ENCODE peak calls at places on chromosomes 16 and 17, in nine cellular contexts. One of them, this sample, is unnamed.
A peak's percentile ranks its signal among the peaks of the same experiment; 100 is the strongest.

GRCh38 chr17:82781894-82782274 is 30.0 kb downstream of the TBCD start:
- DNase-seq in transverse colon: peak; percentile 88
- DNase-seq in spleen: peak; percentile 97
- DNase-seq in K562: peak; percentile 74
- DNase-seq in endothelial cell of umbilical vein: peak; percentile 75
- DNase-seq in HCT116: peak; percentile 36
- DNase-seq in GM23338: peak; percentile 82
- DNase-seq in HL-60: peak; percentile 53
- DNase-seq in stomach: peak; percentile 89
- DNase-seq in this sample: peak; percentile 86

GRCh38 chr16:50202926-50203624 is 50.0 kb downstream of the TENT4B start:
- DNase-seq in transverse colon: no peak
- DNase-seq in spleen: no peak
- DNase-seq in K562: no peak
- DNase-seq in endothelial cell of umbilical vein: peak; percentile 88
- DNase-seq in HCT116: peak; percentile 62
- DNase-seq in GM23338: no peak
- DNase-seq in HL-60: no peak
- DNase-seq in stomach: no peak
- DNase-seq in this sample: no peak

GRCh38 chr17:14123579-14124278 is 54.4 kb downstream of the COX10 start:
- DNase-seq in transverse colon: no peak
- DNase-seq in spleen: no peak
- DNase-seq in K562: no peak
- DNase-seq in endothelial cell of umbilical vein: no peak
- DNase-seq in HCT116: no peak
- DNase-seq in GM23338: no peak
- DNase-seq in HL-60: no peak
- DNase-seq in stomach: no peak
- DNase-seq in this sample: no peak

GRCh38 chr16:24577167-24577566 is 37.8 kb downstream of the RBBP6 start:
- DNase-seq in transverse colon: no peak
- DNase-seq in spleen: no peak
- DNase-seq in K562: no peak
- DNase-seq in endothelial cell of umbilical vein: peak; percentile 94
- DNase-seq in HCT116: no peak
- DNase-seq in GM23338: no peak
- DNase-seq in HL-60: no peak
- DNase-seq in stomach: no peak
- DNase-seq in this sample: no peak

GRCh38 chr17:27455914-27456680 is at the start of gene KSR1:
- DNase-seq in transverse colon: peak; percentile 89
- DNase-seq in spleen: peak; percentile 97
- DNase-seq in K562: peak; percentile 94
- DNase-seq in endothelial cell of umbilical vein: peak; percentile 78
- DNase-seq in HCT116: peak; percentile 22
- DNase-seq in GM23338: peak; percentile 96
- DNase-seq in HL-60: peak; percentile 56
- DNase-seq in stomach: peak; percentile 89
- DNase-seq in this sample: peak; percentile 75

GRCh38 chr16:79598341-79599181 is 2.0 kb downstream of the MAF start:
- DNase-seq in transverse colon: peak; percentile 41
- DNase-seq in spleen: peak; percentile 82
- DNase-seq in K562: no peak
- DNase-seq in endothelial cell of umbilical vein: no peak
- DNase-seq in HCT116: no peak
- DNase-seq in GM23338: peak; percentile 71
- DNase-seq in HL-60: no peak
- DNase-seq in stomach: peak; percentile 62
- DNase-seq in this sample: peak; percentile 38

GRCh38 chr17:16477255-16477654 is 14.7 kb downstream of the LRRC75A start:
- DNase-seq in transverse colon: peak; percentile 37
- DNase-seq in spleen: no peak
- DNase-seq in K562: no peak
- DNase-seq in endothelial cell of umbilical vein: peak; percentile 84
- DNase-seq in HCT116: peak; percentile 29
- DNase-seq in GM23338: no peak
- DNase-seq in HL-60: no peak
- DNase-seq in stomach: no peak
- DNase-seq in this sample: no peak

GRCh38 chr17:50806141-50806643 is 29.2 kb upstream of the WFIKKN2 start:
- DNase-seq in transverse colon: no peak
- DNase-seq in spleen: no peak
- DNase-seq in K562: no peak
- DNase-seq in endothelial cell of umbilical vein: no peak
- DNase-seq in HCT116: no peak
- DNase-seq in GM23338: peak; percentile 73
- DNase-seq in HL-60: no peak
- DNase-seq in stomach: peak; percentile 44
- DNase-seq in this sample: no peak

GRCh38 chr17:74123350-74123749 is 80.1 kb upstream of the RPL38 start:
- DNase-seq in transverse colon: no peak
- DNase-seq in spleen: no peak
- DNase-seq in K562: peak; percentile 15
- DNase-seq in endothelial cell of umbilical vein: no peak
- DNase-seq in HCT116: no peak
- DNase-seq in GM23338: no peak
- DNase-seq in HL-60: no peak
- DNase-seq in stomach: no peak
- DNase-seq in this sample: no peak

GRCh38 chr17:80007009-80007752 is 28.5 kb downstream of the TBC1D16 start:
- DNase-seq in transverse colon: no peak
- DNase-seq in spleen: no peak
- DNase-seq in K562: no peak
- DNase-seq in endothelial cell of umbilical vein: no peak
- DNase-seq in HCT116: no peak
- DNase-seq in GM23338: no peak
- DNase-seq in HL-60: no peak
- DNase-seq in stomach: no peak
- DNase-seq in this sample: no peak

GRCh38 chr17:12113156-12113555 is 92.5 kb downstream of the MAP2K4 start:
- DNase-seq in transverse colon: no peak
- DNase-seq in spleen: no peak
- DNase-seq in K562: no peak
- DNase-seq in endothelial cell of umbilical vein: no peak
- DNase-seq in HCT116: no peak
- DNase-seq in GM23338: no peak
- DNase-seq in HL-60: no peak
- DNase-seq in stomach: no peak
- DNase-seq in this sample: no peak

GRCh38 chr16:79838860-79839259 is 238.3 kb upstream of the MAF start:
- DNase-seq in transverse colon: no peak
- DNase-seq in spleen: no peak
- DNase-seq in K562: no peak
- DNase-seq in endothelial cell of umbilical vein: no peak
- DNase-seq in HCT116: no peak
- DNase-seq in GM23338: no peak
- DNase-seq in HL-60: no peak
- DNase-seq in stomach: no peak
- DNase-seq in this sample: no peak

GRCh38 chr16:4358831-4359561 is 7.9 kb upstream of the PAM16 start:
- DNase-seq in transverse colon: peak; percentile 59
- DNase-seq in spleen: peak; percentile 91
- DNase-seq in K562: peak; percentile 79
- DNase-seq in endothelial cell of umbilical vein: no peak
- DNase-seq in HCT116: no peak
- DNase-seq in GM23338: peak; percentile 88
- DNase-seq in HL-60: no peak
- DNase-seq in stomach: peak; percentile 76
- DNase-seq in this sample: no peak

GRCh38 chr16:81449241-81449640 is 4.6 kb downstream of the CMIP start:
- DNase-seq in transverse colon: no peak
- DNase-seq in spleen: no peak
- DNase-seq in K562: no peak
- DNase-seq in endothelial cell of umbilical vein: no peak
- DNase-seq in HCT116: no peak
- DNase-seq in GM23338: no peak
- DNase-seq in HL-60: no peak
- DNase-seq in stomach: no peak
- DNase-seq in this sample: no peak

GRCh38 chr16:81453091-81453728 is 8.6 kb downstream of the CMIP start:
- DNase-seq in transverse colon: no peak
- DNase-seq in spleen: no peak
- DNase-seq in K562: no peak
- DNase-seq in endothelial cell of umbilical vein: no peak
- DNase-seq in HCT116: no peak
- DNase-seq in GM23338: no peak
- DNase-seq in HL-60: no peak
- DNase-seq in stomach: no peak
- DNase-seq in this sample: no peak

GRCh38 chr16:81449899-81450608 is 5.4 kb downstream of the CMIP start:
- DNase-seq in transverse colon: no peak
- DNase-seq in spleen: no peak
- DNase-seq in K562: no peak
- DNase-seq in endothelial cell of umbilical vein: no peak
- DNase-seq in HCT116: no peak
- DNase-seq in GM23338: no peak
- DNase-seq in HL-60: no peak
- DNase-seq in stomach: no peak
- DNase-seq in this sample: no peak

GRCh38 chr16:81451753-81452680 is 7.4 kb downstream of the CMIP start:
- DNase-seq in transverse colon: peak; percentile 69
- DNase-seq in spleen: no peak
- DNase-seq in K562: no peak
- DNase-seq in endothelial cell of umbilical vein: no peak
- DNase-seq in HCT116: no peak
- DNase-seq in GM23338: peak; percentile 43
- DNase-seq in HL-60: no peak
- DNase-seq in stomach: no peak
- DNase-seq in this sample: no peak

GRCh38 chr16:81450783-81451491 is 6.3 kb downstream of the CMIP start:
- DNase-seq in transverse colon: no peak
- DNase-seq in spleen: no peak
- DNase-seq in K562: no peak
- DNase-seq in endothelial cell of umbilical vein: no peak
- DNase-seq in HCT116: no peak
- DNase-seq in GM23338: no peak
- DNase-seq in HL-60: no peak
- DNase-seq in stomach: no peak
- DNase-seq in this sample: no peak
- H3K27ac ChIP-seq in transverse colon: peak overlapping the region; percentile 94
- H3K27ac ChIP-seq in spleen: no peak overlapping the region
- H3K27ac ChIP-seq in K562: peak overlapping the region; percentile 80
- H3K27ac ChIP-seq in endothelial cell of umbilical vein: no peak overlapping the region
- H3K27ac ChIP-seq in HCT116: no peak overlapping the region
- H3K27ac ChIP-seq in GM23338: peak overlapping the region; percentile 63
- H3K27ac ChIP-seq in HL-60: peak overlapping the region; percentile 65
- H3K27ac ChIP-seq in stomach: no peak overlapping the region
- H3K27ac ChIP-seq in this sample: no peak overlapping the region

DNA sequence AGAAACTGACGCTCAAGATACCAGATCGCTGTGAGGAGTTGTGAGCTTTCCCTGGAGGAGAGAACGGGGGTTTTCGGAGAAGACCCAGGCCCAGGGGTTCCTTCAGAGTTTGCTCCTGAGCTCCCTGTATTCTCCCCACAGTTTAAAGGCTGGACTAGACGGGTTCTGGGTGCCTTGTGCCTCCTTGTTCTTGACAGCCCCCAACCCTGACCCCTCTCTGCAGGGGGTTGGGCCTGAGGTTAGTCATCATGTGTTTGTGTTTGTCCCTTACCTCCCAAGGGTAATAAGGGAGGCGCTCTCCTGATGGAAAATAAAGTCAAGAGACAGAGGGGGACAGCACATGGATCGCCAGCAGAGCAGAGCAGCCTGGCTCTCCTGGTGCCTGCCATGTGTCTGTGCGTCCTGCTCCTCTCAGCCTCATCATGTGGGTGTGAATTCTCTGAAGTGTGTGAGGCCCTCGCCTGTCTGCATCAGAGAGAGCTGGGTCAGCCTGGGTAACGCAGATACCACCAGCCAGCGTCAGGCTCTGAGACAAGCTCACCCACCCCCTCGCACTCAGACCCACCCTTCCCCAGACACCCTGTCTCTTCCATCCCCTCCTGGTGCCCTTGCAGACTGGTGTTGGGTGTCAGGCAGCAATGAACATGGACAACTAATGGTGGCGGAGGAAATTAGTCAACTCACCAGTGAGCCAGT is 8.8 kb downstream of the HEXIM2 start:
- DNase-seq in transverse colon: no peak
- DNase-seq in spleen: no peak
- DNase-seq in K562: no peak
- DNase-seq in endothelial cell of umbilical vein: no peak
- DNase-seq in HCT116: no peak
- DNase-seq in GM23338: no peak
- DNase-seq in HL-60: no peak
- DNase-seq in stomach: no peak
- DNase-seq in this sample: no peak
- H3K4me3 ChIP-seq in transverse colon: no peak overlapping the region
- H3K4me3 ChIP-seq in spleen: no peak overlapping the region
- H3K4me3 ChIP-seq in K562: no peak overlapping the region
- H3K4me3 ChIP-seq in endothelial cell of umbilical vein: no peak overlapping the region
- H3K4me3 ChIP-seq in HCT116: peak overlapping the region; percentile 60
- H3K4me3 ChIP-seq in GM23338: no peak overlapping the region
- H3K4me3 ChIP-seq in HL-60: no peak overlapping the region
- H3K4me3 ChIP-seq in stomach: no peak overlapping the region
- H3K4me3 ChIP-seq in this sample: no peak overlapping the region

DNA sequence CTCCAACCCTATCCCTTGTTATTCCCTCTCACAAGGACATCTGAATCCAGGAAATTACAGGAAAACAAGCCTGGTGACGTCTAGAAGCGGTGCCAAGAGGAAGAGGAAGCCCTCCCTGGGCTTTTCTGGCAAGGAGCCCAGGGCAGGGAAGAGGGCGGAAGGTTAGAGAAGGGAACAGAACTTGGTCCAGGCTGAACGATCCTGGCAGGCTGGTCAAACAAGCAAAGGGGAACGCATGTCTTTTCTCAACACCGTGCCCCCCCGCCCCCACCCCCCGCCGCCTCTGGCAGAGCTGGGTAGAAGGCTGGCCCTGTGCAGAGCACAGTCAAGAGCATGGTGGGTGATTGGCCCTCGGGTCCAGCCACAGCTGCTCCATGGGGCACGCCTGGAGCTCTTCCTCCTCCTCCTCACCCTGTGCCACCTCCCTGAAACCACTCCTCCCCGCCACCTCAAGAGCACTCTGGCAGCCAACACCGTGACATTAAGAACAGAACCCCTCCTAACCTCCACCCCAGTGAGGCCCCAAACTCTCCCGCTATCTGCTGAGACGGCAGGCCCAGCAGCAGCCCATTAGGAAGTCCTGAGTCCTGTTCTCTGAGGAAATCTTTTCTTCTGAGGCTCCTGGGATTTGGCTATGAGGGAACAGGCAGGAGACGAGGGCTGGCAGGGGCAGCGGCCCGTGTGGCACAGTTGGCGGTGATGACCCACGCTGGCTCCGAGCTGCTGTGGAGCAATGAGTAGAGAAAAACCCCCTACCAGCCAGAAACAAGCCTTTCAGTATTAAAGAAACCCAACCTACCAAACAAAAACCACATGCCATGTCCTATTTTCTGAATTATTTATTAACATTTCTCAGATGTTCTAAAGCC is 7.3 kb downstream of the C16orf86 start:
- DNase-seq in transverse colon: peak; percentile 82
- DNase-seq in spleen: peak; percentile 89
- DNase-seq in K562: no peak
- DNase-seq in endothelial cell of umbilical vein: peak; percentile 93
- DNase-seq in HCT116: no peak
- DNase-seq in GM23338: no peak
- DNase-seq in HL-60: peak; percentile 63
- DNase-seq in stomach: peak; percentile 77
- DNase-seq in this sample: no peak
- TF ChIP-seq POLR2AphosphoS5 in transverse colon: no peak
- TF ChIP-seq POLR2AphosphoS5 in spleen: peak; percentile 30
- TF ChIP-seq POLR2AphosphoS5 in K562: no peak
- TF ChIP-seq POLR2AphosphoS5 in endothelial cell of umbilical vein: peak; percentile 62
- TF ChIP-seq POLR2AphosphoS5 in HCT116: no peak
- TF ChIP-seq POLR2AphosphoS5 in GM23338: no peak
- TF ChIP-seq POLR2AphosphoS5 in HL-60: peak; percentile 40
- TF ChIP-seq POLR2AphosphoS5 in stomach: peak; percentile 69
- TF ChIP-seq POLR2AphosphoS5 in this sample: no peak

GRCh38 chr16:17346774-17347569 is 123.8 kb downstream of the XYLT1 start:
- DNase-seq in transverse colon: peak; percentile 75
- DNase-seq in spleen: peak; percentile 69
- DNase-seq in K562: no peak
- DNase-seq in endothelial cell of umbilical vein: no peak
- DNase-seq in HCT116: no peak
- DNase-seq in GM23338: no peak
- DNase-seq in HL-60: no peak
- DNase-seq in stomach: no peak
- DNase-seq in this sample: peak; percentile 59
- H3K27ac ChIP-seq in transverse colon: peak overlapping the region; percentile 87
- H3K27ac ChIP-seq in spleen: no peak overlapping the region
- H3K27ac ChIP-seq in K562: no peak overlapping the region
- H3K27ac ChIP-seq in endothelial cell of umbilical vein: no peak overlapping the region
- H3K27ac ChIP-seq in HCT116: no peak overlapping the region
- H3K27ac ChIP-seq in GM23338: no peak overlapping the region
- H3K27ac ChIP-seq in HL-60: peak overlapping the region; percentile 87
- H3K27ac ChIP-seq in stomach: peak overlapping the region; percentile 83
- H3K27ac ChIP-seq in this sample: peak overlapping the region; percentile 64